ENCODE peak calls at places on chromosome 1, in seven cellular contexts. G is CD8-positive, alpha-beta T cell; E is coronary artery; Y is BJ; V is nephron progenitor cell; W is spleen; C is gastrocnemius medialis. S is an unnamed sample.

GRCh38 chr1:231039161-231040018 is 664 bp downstream of the FAM89A start:
- DNase-seq in G (peak), E (no peak), Y (no peak), V (peak), W (peak), C (no peak), S (no peak)

GRCh38 chr1:224170748-224171478 is 12.1 kb upstream of the DEGS1 start:
- DNase-seq in G (no peak), E (no peak), Y (no peak), V (no peak), W (no peak), C (no peak), S (no peak)

GRCh38 chr1:29933110-29933509 is 696.8 kb downstream of the PTPRU start:
- DNase-seq in G (no peak), E (no peak), Y (no peak), V (no peak), W (peak), C (no peak), S (no peak)

GRCh38 chr1:16152521-16153087 is 3.3 kb downstream of the EPHA2 start:
- DNase-seq in G (no peak), E (no peak), Y (no peak), V (peak), W (no peak), C (no peak), S (no peak)

GRCh38 chr1:99849744-99850457 is at the start of gene AGL:
- DNase-seq in G (peak), E (peak), Y (no peak), V (peak), W (peak), C (peak), S (peak)

GRCh38 chr1:92934395-92935378 is 26.6 kb downstream of the DIPK1A start:
- DNase-seq in G (no peak), E (no peak), Y (peak), V (no peak), W (no peak), C (no peak), S (no peak)

GRCh38 chr1:196306421-196306820 is 301.8 kb downstream of the KCNT2 start:
- DNase-seq in G (no peak), E (no peak), Y (no peak), V (no peak), W (no peak), C (no peak), S (no peak)

GRCh38 chr1:100882622-100883186 is 11.9 kb downstream of the EXTL2 start:
- DNase-seq in G (no peak), E (no peak), Y (no peak), V (no peak), W (no peak), C (no peak), S (no peak)

GRCh38 chr1:30804381-30804780 is 46.8 kb upstream of the LAPTM5 start:
- DNase-seq in G (no peak), E (no peak), Y (no peak), V (no peak), W (no peak), C (no peak), S (no peak)

GRCh38 chr1:33039840-33040239 is 3.2 kb upstream of the AK2 start:
- DNase-seq in G (no peak), E (no peak), Y (no peak), V (no peak), W (no peak), C (no peak), S (no peak)

GRCh38 chr1:232704694-232705680 is 75.1 kb upstream of the SIPA1L2 start:
- DNase-seq in G (no peak), E (no peak), Y (peak), V (no peak), W (no peak), C (peak), S (no peak)

GRCh38 chr1:196660912-196661311 is 9.1 kb downstream of the CFH start:
- DNase-seq in G (no peak), E (no peak), Y (no peak), V (peak), W (no peak), C (no peak), S (no peak)

GRCh38 chr1:44076093-44076492 is 42.5 kb upstream of the KLF17 start:
- DNase-seq in G (no peak), E (no peak), Y (no peak), V (no peak), W (no peak), C (no peak), S (no peak)

GRCh38 chr1:34906756-34907155 is 22.7 kb downstream of the DLGAP3 start:
- DNase-seq in G (no peak), E (no peak), Y (no peak), V (no peak), W (no peak), C (no peak), S (no peak)

GRCh38 chr1:170010443-170010842 is 64.1 kb downstream of the KIFAP3 start:
- DNase-seq in G (no peak), E (no peak), Y (peak), V (peak), W (no peak), C (no peak), S (no peak)

GRCh38 chr1:212600980-212601379 is 7.6 kb upstream of the ATF3 start:
- DNase-seq in G (no peak), E (no peak), Y (no peak), V (no peak), W (no peak), C (no peak), S (no peak)

GRCh38 chr1:91059157-91059556 is 37.3 kb upstream of the ZNF644 start:
- DNase-seq in G (no peak), E (no peak), Y (no peak), V (no peak), W (no peak), C (no peak), S (no peak)

GRCh38 chr1:248834343-248834940 is 3.6 kb upstream of the ZNF672 start:
- DNase-seq in G (no peak), E (no peak), Y (no peak), V (no peak), W (peak), C (no peak), S (no peak)

GRCh38 chr1:161033751-161034150 is 5.0 kb downstream of the TSTD1 start:
- DNase-seq in G (no peak), E (no peak), Y (no peak), V (no peak), W (no peak), C (no peak), S (no peak)

GRCh38 chr1:44684525-44684924 is 10.0 kb downstream of the ARMH1 start:
- DNase-seq in G (no peak), E (no peak), Y (no peak), V (no peak), W (peak), C (no peak), S (no peak)

GRCh38 chr1:199307865-199308264 is 669.0 kb downstream of the PTPRC start:
- DNase-seq in G (no peak), E (no peak), Y (no peak), V (no peak), W (no peak), C (no peak), S (no peak)

GRCh38 chr1:110542730-110543129 is 23.8 kb upstream of the KCNA10 start:
- DNase-seq in G (no peak), E (no peak), Y (no peak), V (peak), W (no peak), C (no peak), S (no peak)

GRCh38 chr1:237258871-237259270 is 216.9 kb downstream of the RYR2 start:
- DNase-seq in G (no peak), E (no peak), Y (no peak), V (no peak), W (no peak), C (no peak), S (no peak)
- TF ChIP-seq CTCF in G (no peak), E (no peak), Y (no peak), V (no peak), W (no peak), C (no peak), S (no peak)

DNA sequence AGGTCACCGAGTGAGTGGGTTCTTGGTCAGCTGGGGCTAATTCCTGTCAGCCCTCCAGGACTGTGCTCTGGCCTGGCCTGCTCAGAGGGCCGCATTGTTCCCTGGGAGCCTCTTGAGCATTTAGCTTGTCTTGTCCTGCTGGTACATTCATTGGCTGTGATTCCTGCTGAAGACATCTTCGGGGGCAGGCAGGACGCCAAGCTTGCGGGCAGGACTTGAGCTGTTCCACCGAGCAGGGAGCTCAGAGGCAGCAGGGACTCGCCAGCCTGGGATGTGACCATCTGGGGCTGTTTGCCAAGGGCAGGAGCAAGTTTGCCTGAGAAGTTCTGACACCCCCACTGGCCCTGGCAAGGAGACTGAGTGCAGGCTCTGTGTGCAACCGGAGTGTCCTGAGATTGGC is 7.0 kb upstream of the SLC26A9 start:
- DNase-seq in G (no peak), E (no peak), Y (peak), V (no peak), W (no peak), C (peak), S (no peak)
- TF ChIP-seq CTCF in G (no peak), E (no peak), Y (no peak), V (no peak), W (no peak), C (no peak), S (no peak)

GRCh38 chr1:6547301-6547700 is 7.0 kb downstream of the NOL9 start:
- DNase-seq in G (no peak), E (no peak), Y (no peak), V (no peak), W (no peak), C (no peak), S (no peak)
- TF ChIP-seq CTCF in G (no peak), E (no peak), Y (peak), V (no peak), W (no peak), C (no peak), S (no peak)

GRCh38 chr1:158117854-158118691 is 62.6 kb upstream of the CD1D start:
- DNase-seq in G (peak), E (no peak), Y (no peak), V (peak), W (peak), C (no peak), S (no peak)
- TF ChIP-seq CTCF in G (peak), E (peak), Y (peak), V (peak), W (no peak), C (peak), S (peak)

DNA sequence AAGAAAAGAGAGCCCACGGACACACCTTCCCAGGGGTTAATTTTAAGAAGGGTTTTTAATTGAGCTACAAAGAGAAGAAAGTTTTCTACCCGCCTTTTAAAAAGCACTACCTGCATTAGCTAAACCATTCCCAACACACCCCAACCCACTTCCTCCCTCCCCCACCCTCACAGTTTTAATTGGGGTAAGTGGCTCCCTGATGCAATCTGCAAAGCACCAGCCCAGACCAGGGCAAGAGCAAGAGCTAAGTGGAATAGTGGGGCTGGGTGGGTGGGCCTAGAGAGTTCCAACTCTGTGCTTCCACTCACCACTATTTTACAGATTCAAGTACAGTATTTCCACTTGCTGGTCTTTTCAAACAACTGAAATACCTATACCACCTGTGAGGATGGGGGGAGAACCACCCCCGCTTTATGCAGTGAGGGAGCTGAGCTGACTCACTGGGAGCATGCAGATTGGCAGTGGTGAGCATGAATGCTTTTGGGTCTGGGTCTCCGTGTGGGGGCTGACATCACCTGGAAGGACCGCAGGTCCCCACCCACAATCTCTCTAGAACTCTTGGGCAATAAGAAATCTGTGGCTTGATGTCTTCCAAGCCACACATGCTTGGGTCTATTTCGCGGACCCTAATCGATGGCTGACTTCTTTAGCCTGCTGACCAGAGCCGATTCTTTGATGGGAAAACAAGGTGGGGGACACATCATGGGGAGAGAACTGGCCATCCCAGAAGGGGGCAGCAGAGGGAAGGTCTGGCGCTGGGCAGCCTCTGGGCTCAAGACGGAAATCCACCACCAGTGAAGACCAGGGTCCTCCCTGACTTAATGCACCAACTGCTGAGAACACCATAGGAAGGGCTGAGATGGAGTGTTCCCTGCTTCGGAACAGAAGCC is 95.5 kb downstream of the SSBP3 start:
- DNase-seq in G (no peak), E (no peak), Y (no peak), V (peak), W (no peak), C (peak), S (no peak)
- TF ChIP-seq CTCF in G (no peak), E (no peak), Y (peak), V (peak), W (no peak), C (peak), S (peak)

DNA sequence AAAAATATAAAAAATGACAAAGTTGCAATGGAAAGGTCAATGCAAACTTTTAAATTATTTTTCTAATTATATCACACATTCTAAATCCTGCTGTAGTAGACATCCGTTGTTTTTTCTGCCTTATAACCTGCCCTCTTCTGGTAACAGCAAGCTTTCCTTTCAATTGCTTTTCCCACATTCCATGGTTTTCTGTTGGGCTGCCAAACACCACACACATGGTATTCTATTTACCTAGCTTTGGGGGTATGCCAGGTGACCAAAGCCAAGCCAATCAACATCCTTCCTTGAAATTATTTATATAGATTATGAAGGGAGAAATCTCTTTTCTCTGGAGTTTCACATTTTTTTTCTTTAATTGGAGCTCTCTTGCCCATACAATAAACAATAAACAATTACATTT is 3.4 kb upstream of the LAMC1 start:
- DNase-seq in G (no peak), E (no peak), Y (no peak), V (no peak), W (no peak), C (no peak), S (no peak)
- TF ChIP-seq CTCF in G (no peak), E (no peak), Y (peak), V (no peak), W (no peak), C (no peak), S (no peak)

GRCh38 chr1:28792644-28793121 is 19.3 kb upstream of the OPRD1 start:
- DNase-seq in G (no peak), E (no peak), Y (no peak), V (no peak), W (no peak), C (no peak), S (no peak)
- TF ChIP-seq CTCF in G (no peak), E (no peak), Y (peak), V (no peak), W (no peak), C (no peak), S (peak)

S was measured in type B pancreatic cell.